ENCODE peak calls at places on chromosomes 6 and 20, in eight cellular contexts. L is psoas muscle; Y is ascending aorta; J is GM12878; O is CD4-positive, CD25-positive, alpha-beta regulatory T cell; X is ovary; H is PC-9; S is neuronal stem cell. F is an unnamed sample.
A peak's percentile ranks its signal among the peaks of the same experiment; 100 is the strongest.

GRCh38 chr6:10412165-10412947 is 2.5 kb downstream of the TFAP2A start:
- DNase-seq in L (peak; percentile 45), Y (no peak), J (no peak), O (peak; percentile 66), X (peak; percentile 49), H (peak; percentile 79), S (no peak), F (no peak)

GRCh38 chr6:69796081-69796626 is 656 bp downstream of the LMBRD1 start:
- DNase-seq in L (no peak), Y (no peak), J (no peak), O (peak; percentile 78), X (no peak), H (peak; percentile 56), S (no peak), F (no peak)

GRCh38 chr20:45685896-45686295 is 15.9 kb upstream of the WFDC11 start:
- DNase-seq in L (no peak), Y (no peak), J (no peak), O (no peak), X (no peak), H (no peak), S (no peak), F (no peak)

GRCh38 chr6:116239256-116239655 is 14.6 kb downstream of the TSPYL4 start:
- DNase-seq in L (no peak), Y (no peak), J (no peak), O (no peak), X (no peak), H (no peak), S (no peak), F (no peak)

GRCh38 chr20:14717124-14718004 is 380.0 kb upstream of the FLRT3 start:
- DNase-seq in L (no peak), Y (no peak), J (no peak), O (no peak), X (no peak), H (no peak), S (no peak), F (no peak)

GRCh38 chr6:5996701-5997419 is 9.9 kb downstream of the NRN1 start:
- DNase-seq in L (no peak), Y (no peak), J (no peak), O (no peak), X (no peak), H (no peak), S (no peak), F (peak; percentile 58)

GRCh38 chr6:34065470-34066283 is 80.2 kb downstream of the GRM4 start:
- DNase-seq in L (no peak), Y (no peak), J (no peak), O (no peak), X (no peak), H (no peak), S (no peak), F (peak; percentile 68)

GRCh38 chr6:31821301-31822037 is 6.1 kb upstream of the HSPA1B start:
- DNase-seq in L (peak; percentile 85), Y (no peak), J (no peak), O (peak; percentile 63), X (peak; percentile 73), H (peak; percentile 85), S (peak; percentile 45), F (peak; percentile 71)

GRCh38 chr20:10719740-10720380 is 46.1 kb upstream of the JAG1 start:
- DNase-seq in L (no peak), Y (no peak), J (no peak), O (no peak), X (no peak), H (no peak), S (no peak), F (no peak)

GRCh38 chr6:29995346-29995777 is 53.0 kb downstream of the HLA-A start:
- DNase-seq in L (no peak), Y (no peak), J (no peak), O (no peak), X (no peak), H (no peak), S (no peak), F (no peak)

GRCh38 chr6:37628611-37629320 is 68.9 kb downstream of the MDGA1 start:
- DNase-seq in L (no peak), Y (no peak), J (no peak), O (no peak), X (no peak), H (no peak), S (no peak), F (no peak)

GRCh38 chr6:108902389-108902792 is 54.2 kb downstream of the ARMC2 start:
- DNase-seq in L (no peak), Y (no peak), J (no peak), O (peak; percentile 64), X (no peak), H (no peak), S (peak; percentile 21), F (no peak)

GRCh38 chr6:22980446-22980845 is 411.1 kb downstream of the HDGFL1 start:
- DNase-seq in L (no peak), Y (no peak), J (no peak), O (no peak), X (no peak), H (peak; percentile 2), S (no peak), F (peak; percentile 67)

GRCh38 chr6:34589140-34589539 is 33.0 kb upstream of the SPDEF start:
- DNase-seq in L (no peak), Y (no peak), J (no peak), O (no peak), X (no peak), H (no peak), S (no peak), F (no peak)

GRCh38 chr6:89618026-89618425 is 20.5 kb downstream of the LYRM2 start:
- DNase-seq in L (no peak), Y (no peak), J (no peak), O (no peak), X (no peak), H (no peak), S (no peak), F (no peak)

GRCh38 chr6:34047913-34048867 is 97.7 kb downstream of the GRM4 start:
- DNase-seq in L (no peak), Y (no peak), J (no peak), O (no peak), X (no peak), H (no peak), S (no peak), F (no peak)

GRCh38 chr6:139605350-139605749 is 230.9 kb upstream of the CITED2 start:
- DNase-seq in L (no peak), Y (no peak), J (no peak), O (no peak), X (peak; percentile 46), H (no peak), S (no peak), F (no peak)

GRCh38 chr6:88512951-88513350 is 346.8 kb upstream of the CNR1 start:
- DNase-seq in L (no peak), Y (no peak), J (no peak), O (no peak), X (no peak), H (no peak), S (no peak), F (no peak)

GRCh38 chr6:140441256-140441655 is 1066.8 kb upstream of the CITED2 start:
- DNase-seq in L (peak; percentile 68), Y (no peak), J (no peak), O (no peak), X (peak; percentile 62), H (peak; percentile 19), S (peak; percentile 48), F (peak; percentile 50)

GRCh38 chr6:170358496-170358895 is 51.9 kb downstream of the FAM120B start:
- DNase-seq in L (no peak), Y (no peak), J (no peak), O (no peak), X (no peak), H (no peak), S (no peak), F (no peak)

GRCh38 chr6:37169458-37170272 is at the start of gene PIM1:
- DNase-seq in L (peak; percentile 100), Y (peak; percentile 96), J (peak; percentile 62), O (peak; percentile 99), X (peak; percentile 99), H (peak; percentile 95), S (peak; percentile 99), F (peak; percentile 100)

GRCh38 chr6:56524891-56525703 is 117.6 kb downstream of the DST start:
- DNase-seq in L (no peak), Y (no peak), J (no peak), O (no peak), X (no peak), H (no peak), S (no peak), F (no peak)
- H3K4me1 ChIP-seq in L (peaks cover 3% of the 10 kb centered on the region), Y (no peaks in the 10 kb centered on the region), J (no peaks in the 10 kb centered on the region), O (no peaks in the 10 kb centered on the region), X (peaks cover 9% of the 10 kb centered on the region), H (no peaks in the 10 kb centered on the region), S (peaks cover 2% of the 10 kb centered on the region), F (peaks cover 5% of the 10 kb centered on the region)

DNA sequence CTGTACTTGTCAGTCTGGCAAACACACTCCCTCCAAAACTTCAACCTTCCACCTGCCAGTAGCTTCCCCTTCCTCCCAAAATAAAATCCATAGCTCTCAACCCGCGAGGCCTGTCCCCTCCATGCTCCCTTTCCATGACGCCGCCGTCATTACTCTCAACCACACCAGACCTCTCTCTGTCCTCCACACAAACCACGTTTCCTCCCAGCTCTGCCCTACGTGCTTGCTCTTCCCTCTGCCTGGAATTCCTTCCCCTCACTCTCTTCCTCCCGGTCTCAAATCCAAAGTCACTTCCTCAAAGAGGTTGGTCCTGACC is 125.3 kb downstream of the NFATC2 start:
- DNase-seq in L (no peak), Y (no peak), J (no peak), O (no peak), X (no peak), H (no peak), S (no peak), F (no peak)
- H3K4me1 ChIP-seq in L (peaks cover 11% of the 10 kb centered on the region), Y (peaks cover 4% of the 10 kb centered on the region), J (peaks cover 41% of the 10 kb centered on the region), O (peaks cover 39% of the 10 kb centered on the region), X (peaks cover 9% of the 10 kb centered on the region), H (no peaks in the 10 kb centered on the region), S (peaks cover 8% of the 10 kb centered on the region), F (no peaks in the 10 kb centered on the region)

DNA sequence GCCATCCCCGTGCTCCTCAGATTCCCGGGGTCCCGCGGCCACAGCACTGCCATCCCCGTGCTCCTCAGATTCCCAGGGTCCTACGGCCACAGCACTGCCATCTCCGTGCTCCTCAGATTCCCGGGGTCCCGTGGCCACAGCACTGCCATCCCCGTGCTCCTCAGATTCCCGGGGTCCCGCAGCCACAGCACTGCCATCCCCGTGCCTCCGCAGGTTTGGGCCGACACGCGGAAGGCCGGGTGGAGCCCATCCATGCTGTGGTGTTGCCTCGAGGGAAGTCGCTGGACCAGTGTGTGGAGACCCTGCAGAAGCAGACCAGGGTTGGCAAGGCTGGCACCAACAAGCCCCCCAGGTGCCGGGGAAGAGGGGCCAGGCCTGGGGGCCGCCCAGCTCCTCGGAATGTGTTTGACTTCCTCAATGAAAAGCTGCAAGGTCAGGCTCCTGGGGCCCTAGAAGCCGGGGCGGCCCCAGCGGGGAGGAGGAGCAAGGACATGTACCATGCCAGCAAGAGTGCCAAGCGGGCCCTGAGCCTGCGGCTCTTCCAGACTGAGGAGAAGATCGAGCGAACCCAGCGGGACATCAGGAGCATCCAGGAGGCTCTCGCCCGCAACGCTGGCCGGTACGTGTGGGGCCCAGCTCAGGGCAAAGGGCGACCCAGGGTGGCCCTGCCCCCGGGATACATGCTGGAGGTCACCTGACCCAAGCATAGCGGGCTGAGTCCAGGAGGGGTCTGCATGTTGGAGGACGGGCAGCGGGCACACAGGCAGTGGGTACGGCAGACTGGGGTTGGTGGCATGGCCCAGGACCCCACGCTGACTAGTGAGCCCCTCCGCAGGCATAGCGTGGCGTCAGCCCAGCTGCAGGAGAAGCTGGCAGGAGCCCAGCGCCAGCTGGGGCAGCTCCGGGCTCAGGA is 1.3 kb upstream of the LIME1 start:
- DNase-seq in L (no peak), Y (no peak), J (no peak), O (no peak), X (no peak), H (no peak), S (no peak), F (no peak)
- H3K4me1 ChIP-seq in L (peaks cover 7% of the 10 kb centered on the region), Y (peaks cover 9% of the 10 kb centered on the region), J (peaks cover 44% of the 10 kb centered on the region), O (peaks cover 53% of the 10 kb centered on the region), X (peaks cover 3% of the 10 kb centered on the region), H (no peaks in the 10 kb centered on the region), S (peaks cover 4% of the 10 kb centered on the region), F (peaks cover 3% of the 10 kb centered on the region)

GRCh38 chr6:16679050-16679449 is 82.2 kb downstream of the ATXN1 start:
- DNase-seq in L (no peak), Y (no peak), J (no peak), O (no peak), X (no peak), H (no peak), S (no peak), F (no peak)
- H3K4me1 ChIP-seq in L (peaks cover 42% of the 10 kb centered on the region), Y (no peaks in the 10 kb centered on the region), J (peaks cover 7% of the 10 kb centered on the region), O (no peaks in the 10 kb centered on the region), X (peaks cover 9% of the 10 kb centered on the region), H (peaks cover 68% of the 10 kb centered on the region), S (peaks cover 3% of the 10 kb centered on the region), F (no peaks in the 10 kb centered on the region)